ENCODE peak calls at places on chromosomes 6 and 20, in five cellular contexts. N, D, W, R and O are unnamed samples.

GRCh38 chr6:49341869-49342268 is 121.2 kb downstream of the MMUT start:
- DNase-seq in N (no peak), W (no peak), D (no peak), R (no peak), O (no peak)

GRCh38 chr20:47666304-47666703 is 119.0 kb downstream of the SULF2 start:
- DNase-seq in D (no peak), R (no peak), W (no peak), N (no peak), O (no peak)

GRCh38 chr20:50353289-50353961 is 156.8 kb upstream of the PTPN1 start:
- DNase-seq in N (no peak), D (no peak), R (no peak), W (no peak), O (no peak)

GRCh38 chr6:7440476-7440875 is 50.9 kb downstream of the RIOK1 start:
- DNase-seq in D (no peak), N (no peak), R (no peak), W (no peak), O (peak; percentile 55)

GRCh38 chr20:63290677-63291472 is 2.1 kb upstream of the COL20A1 start:
- DNase-seq in N (peak; percentile 31), D (peak; percentile 58), R (no peak), W (peak; percentile 31), O (peak; percentile 20)

GRCh38 chr6:3913077-3913957 is 64.1 kb downstream of the FAM50B start:
- DNase-seq in W (peak; percentile 96), R (peak; percentile 90), N (peak; percentile 97), D (no peak), O (peak; percentile 93)

GRCh38 chr6:18154507-18155272 is at the start of gene TPMT:
- DNase-seq in W (no peak), D (no peak), N (no peak), R (peak; percentile 98), O (no peak)

GRCh38 chr6:79152269-79152737 is 74.2 kb upstream of the PHIP start:
- DNase-seq in W (peak; percentile 18), R (peak; percentile 9), N (peak; percentile 44), D (no peak), O (no peak)

GRCh38 chr6:50264995-50265571 is 215.4 kb upstream of the DEFB112 start:
- DNase-seq in D (peak; percentile 49), N (no peak), R (no peak), W (peak; percentile 21), O (no peak)

GRCh38 chr6:161677188-161677587 is 403.3 kb upstream of the AGPAT4 start:
- DNase-seq in D (no peak), W (no peak), N (no peak), R (no peak), O (no peak)

GRCh38 chr6:35341557-35341956 is 801 bp upstream of the PPARD start:
- DNase-seq in R (no peak), N (no peak), W (no peak), D (no peak), O (no peak)

GRCh38 chr20:57391439-57392129 is 388 bp downstream of the RBM38 start:
- DNase-seq in D (no peak), W (no peak), R (no peak), N (peak; percentile 12), O (no peak)

GRCh38 chr6:16108996-16109658 is 19.8 kb upstream of the MYLIP start:
- DNase-seq in N (peak; percentile 25), D (peak; percentile 23), W (no peak), R (no peak), O (peak; percentile 82)

GRCh38 chr6:30619561-30619960 is 1.9 kb downstream of the MRPS18B start:
- DNase-seq in D (no peak), N (no peak), W (no peak), R (no peak), O (no peak)

GRCh38 chr6:49902856-49903255 is 36.5 kb upstream of the CRISP1 start:
- DNase-seq in N (no peak), W (no peak), D (no peak), R (no peak), O (no peak)

GRCh38 chr6:1817033-1817761 is 207.5 kb downstream of the FOXC1 start:
- DNase-seq in R (no peak), D (no peak), W (peak; percentile 54), N (no peak), O (peak; percentile 54)

GRCh38 chr6:147138841-147139240 is 65.4 kb upstream of the STXBP5 start:
- DNase-seq in D (no peak), W (no peak), R (no peak), N (no peak), O (no peak)

GRCh38 chr6:3850451-3851203 is 1.5 kb downstream of the FAM50B start:
- DNase-seq in D (no peak), R (no peak), W (no peak), N (no peak), O (no peak)

GRCh38 chr6:147106759-147107401 is 97.3 kb upstream of the STXBP5 start:
- DNase-seq in W (no peak), R (no peak), N (peak; percentile 82), D (no peak), O (peak; percentile 69)

GRCh38 chr6:36912583-36912982 is 26.8 kb downstream of the C6orf89 start:
- DNase-seq in N (peak; percentile 94), W (peak; percentile 98), R (peak; percentile 77), D (no peak), O (peak; percentile 93)

GRCh38 chr6:17630511-17631073 is 30.5 kb downstream of the FAM8A1 start:
- DNase-seq in N (peak; percentile 64), R (peak; percentile 28), D (no peak), W (no peak), O (peak; percentile 50)

GRCh38 chr6:149093643-149094042 is 223.9 kb upstream of the TAB2 start:
- DNase-seq in D (no peak), N (peak; percentile 75), W (no peak), R (no peak), O (peak; percentile 33)

GRCh38 chr6:165973473-165973872 is 194.2 kb downstream of the TBXT start:
- DNase-seq in D (no peak), R (no peak), W (no peak), N (no peak), O (no peak)

GRCh38 chr20:53923745-53924369 is 146.5 kb downstream of the BCAS1 start:
- DNase-seq in R (no peak), W (no peak), D (no peak), N (no peak), O (no peak)

GRCh38 chr6:45327956-45328522 is at the start of gene RUNX2:
- DNase-seq in R (no peak), W (peak; percentile 55), D (peak; percentile 17), N (peak; percentile 85), O (peak; percentile 47)

GRCh38 chr6:18497006-18497405 is 109.9 kb downstream of the RNF144B start:
- DNase-seq in W (no peak), N (no peak), D (no peak), R (no peak), O (no peak)

GRCh38 chr6:139649718-139650117 is 275.3 kb upstream of the CITED2 start:
- DNase-seq in W (no peak), N (no peak), D (no peak), R (no peak), O (no peak)

GRCh38 chr20:19757487-19757972 is 528 bp upstream of the RIN2 start:
- DNase-seq in W (peak; percentile 65), N (peak; percentile 78), R (peak; percentile 62), D (peak; percentile 86), O (peak; percentile 79)

GRCh38 chr6:338815-339262 is 46.6 kb downstream of the DUSP22 start:
- DNase-seq in R (no peak), D (no peak), N (peak; percentile 51), W (no peak), O (no peak)

GRCh38 chr6:100304575-100304974 is 160.1 kb downstream of the SIM1 start:
- DNase-seq in D (no peak), R (no peak), N (peak; percentile 18), W (no peak), O (no peak)

DNA sequence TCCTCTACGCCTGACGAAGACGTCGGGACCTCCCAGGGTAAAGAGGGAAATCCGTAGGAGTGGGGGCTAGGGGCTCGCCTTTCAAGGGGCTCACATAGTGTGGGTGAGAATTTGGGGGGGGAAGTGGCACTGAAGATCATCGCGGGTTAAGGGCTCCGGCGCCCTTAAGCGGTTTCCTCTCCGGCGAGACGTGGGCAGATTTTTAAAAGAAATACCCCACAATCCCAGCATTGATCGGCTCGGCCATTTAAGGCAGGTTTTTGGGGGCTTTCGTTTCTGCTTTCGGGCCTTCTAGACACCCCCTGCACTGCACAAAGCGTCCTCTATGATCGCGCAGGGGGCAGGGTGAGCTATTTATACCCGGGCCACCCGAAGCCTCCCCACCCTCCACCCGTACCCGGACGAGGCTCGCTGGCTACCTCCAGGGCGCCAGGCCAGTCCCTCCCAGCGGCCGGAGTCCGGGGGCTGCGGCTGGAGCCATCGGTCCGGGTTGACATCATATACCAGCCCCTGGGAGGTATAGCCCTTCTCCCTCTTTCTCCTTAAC is 1.2 kb downstream of the NKX2-2 start:
- DNase-seq in R (no peak), W (no peak), N (no peak), D (no peak), O (no peak)
- H3K4me3 ChIP-seq in R (no peak overlapping the region), W (peak overlapping the region; percentile 33), N (no peak overlapping the region), D (no peak overlapping the region), O (no peak overlapping the region)

DNA sequence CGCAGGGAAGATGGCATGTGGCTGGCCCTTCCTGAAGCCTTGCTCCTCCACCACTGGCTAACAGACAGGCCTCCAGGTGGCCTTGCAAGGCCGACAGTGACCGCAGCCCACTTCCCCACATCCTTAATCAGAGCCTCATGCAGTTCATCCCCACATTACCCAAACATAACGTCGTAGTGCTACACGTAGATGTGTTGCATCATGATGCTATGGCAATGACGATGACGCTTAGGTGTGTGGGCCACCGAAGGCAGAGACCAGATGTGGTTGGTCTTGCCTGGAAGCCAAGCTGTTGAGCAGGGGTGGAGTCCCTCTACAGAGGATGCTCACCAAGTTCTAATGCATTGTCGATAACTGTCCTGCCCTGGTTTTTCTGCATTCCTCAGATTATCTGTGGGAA is 5.6 kb downstream of the CD93 start:
- DNase-seq in N (no peak), R (no peak), D (no peak), W (no peak), O (no peak)
- TF ChIP-seq CTCF in N (no peak), R (no peak), D (no peak), W (no peak), O (no peak)

DNA sequence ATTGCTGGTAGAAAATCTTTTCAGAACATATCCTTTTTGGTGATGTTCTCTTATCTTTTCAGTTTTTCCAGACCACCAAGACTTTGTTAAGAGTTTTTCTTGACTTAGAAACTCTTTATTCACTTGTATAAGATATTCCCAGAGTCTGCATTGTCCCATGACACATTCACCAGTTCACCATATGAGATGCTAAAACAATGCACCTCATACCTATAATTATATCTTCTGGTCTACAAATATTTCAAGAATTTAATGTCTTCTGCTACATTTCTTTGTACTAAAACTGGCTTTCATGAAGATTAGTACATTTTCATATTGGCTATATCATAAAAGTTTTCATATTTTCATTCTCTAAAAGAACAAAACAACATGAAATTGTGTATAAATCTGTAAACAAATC is 111.3 kb downstream of the ADGRG6 start:
- DNase-seq in R (no peak), D (no peak), N (peak; percentile 71), W (no peak), O (no peak)
- H3K4me3 ChIP-seq in R (no peak overlapping the region), D (no peak overlapping the region), N (no peak overlapping the region), W (no peak overlapping the region), O (no peak overlapping the region)

GRCh38 chr6:26260791-26261484 is 104.1 kb upstream of the BTN3A2 start:
- DNase-seq in N (no peak), R (no peak), W (no peak), D (no peak), O (no peak)

GRCh38 chr6:26254666-26255176 is 110.3 kb upstream of the BTN3A2 start:
- DNase-seq in D (no peak), W (no peak), R (no peak), N (no peak), O (peak; percentile 72)

GRCh38 chr6:26257272-26257671 is 107.7 kb upstream of the BTN3A2 start:
- DNase-seq in D (peak; percentile 56), R (no peak), N (no peak), W (no peak), O (no peak)

GRCh38 chr6:26260110-26260637 is 104.8 kb upstream of the BTN3A2 start:
- DNase-seq in R (no peak), W (no peak), N (no peak), D (no peak), O (no peak)

GRCh38 chr6:26258199-26258977 is 106.6 kb upstream of the BTN3A2 start:
- DNase-seq in R (no peak), N (peak; percentile 29), W (no peak), D (no peak), O (no peak)
- TF ChIP-seq CTCF in R (no peak), N (peak; percentile 47), W (peak; percentile 44), D (no peak), O (peak; percentile 31)